ENCODE peak calls at places on chromosomes 2 and 18, in eight cellular contexts. B, J, U, G, Z, O, X and V are unnamed samples. For H3K9me3, the result is how much of the 10 kb centered on the place peaks cover.

GRCh38 chr2:85017436-85018048 is 46.6 kb downstream of the KCMF1 start:
- DNase-seq in Z (no peak), X (no peak), B (no peak), O (no peak), G (no peak), U (no peak), J (no peak), V (no peak)

GRCh38 chr18:44733754-44734465 is 53.2 kb downstream of the SETBP1 start:
- DNase-seq in J (no peak), U (no peak), O (no peak), B (no peak), X (no peak), Z (no peak), G (no peak), V (no peak)

GRCh38 chr2:39530423-39530866 is 93.4 kb upstream of the MAP4K3 start:
- DNase-seq in G (no peak), U (no peak), J (no peak), Z (no peak), X (no peak), B (no peak), O (no peak), V (no peak)

GRCh38 chr2:195604723-195605122 is 52.3 kb upstream of the SLC39A10 start:
- DNase-seq in G (no peak), U (no peak), Z (no peak), X (no peak), B (no peak), O (no peak), J (no peak), V (no peak)

GRCh38 chr2:189191766-189192165 is 12.2 kb upstream of the COL5A2 start:
- DNase-seq in J (no peak), Z (no peak), B (no peak), U (no peak), G (no peak), X (no peak), O (no peak), V (no peak)

GRCh38 chr2:68018727-68019126 is 44.1 kb downstream of the C1D start:
- DNase-seq in B (no peak), J (no peak), Z (no peak), G (no peak), X (no peak), U (no peak), O (no peak), V (no peak)

GRCh38 chr18:73520229-73520628 is 627.4 kb downstream of the FBXO15 start:
- DNase-seq in O (no peak), J (no peak), B (no peak), X (no peak), U (no peak), Z (no peak), G (no peak), V (no peak)

GRCh38 chr2:158325031-158325781 is 131.3 kb downstream of the CCDC148 start:
- DNase-seq in B (no peak), G (no peak), O (no peak), U (no peak), X (no peak), Z (no peak), J (no peak), V (no peak)

GRCh38 chr2:157052685-157053224 is 204.8 kb upstream of the GALNT5 start:
- DNase-seq in X (no peak), G (no peak), Z (no peak), O (no peak), J (peak), U (no peak), B (no peak), V (no peak)

GRCh38 chr2:55133467-55134315 is 83.4 kb upstream of the RTN4 start:
- DNase-seq in U (peak), J (no peak), X (peak), G (peak), Z (no peak), B (peak), O (peak), V (no peak)

GRCh38 chr18:42310956-42311355 is 355.9 kb downstream of the PIK3C3 start:
- DNase-seq in Z (no peak), U (no peak), B (no peak), G (peak), X (no peak), O (no peak), J (no peak), V (no peak)

GRCh38 chr2:230408244-230408842 is 7.7 kb upstream of the SP100 start:
- DNase-seq in X (no peak), Z (no peak), O (no peak), G (no peak), J (no peak), B (peak), U (no peak), V (no peak)

GRCh38 chr2:98460573-98461560 is 16.2 kb downstream of the INPP4A start:
- DNase-seq in J (no peak), B (no peak), Z (no peak), U (no peak), G (no peak), O (peak), X (peak), V (no peak)

GRCh38 chr2:150417278-150417677 is 70.2 kb downstream of the RND3 start:
- DNase-seq in U (no peak), Z (no peak), O (no peak), B (no peak), J (no peak), X (no peak), G (no peak), V (no peak)

GRCh38 chr2:103773884-103774283 is 1012.1 kb downstream of the TMEM182 start:
- DNase-seq in G (no peak), U (no peak), B (no peak), O (no peak), J (no peak), Z (no peak), X (no peak), V (no peak)

GRCh38 chr2:207258191-207258991 is 92.6 kb upstream of the KLF7 start:
- DNase-seq in B (peak), G (peak), Z (peak), X (peak), J (peak), U (no peak), O (peak), V (no peak)

GRCh38 chr2:65296971-65297370 is 69.3 kb downstream of the ACTR2 start:
- DNase-seq in J (no peak), B (no peak), U (no peak), X (no peak), Z (no peak), O (no peak), G (no peak), V (no peak)

GRCh38 chr2:41355794-41356193 is 692.0 kb upstream of the PKDCC start:
- DNase-seq in B (no peak), O (no peak), U (no peak), J (no peak), X (no peak), G (no peak), Z (no peak), V (no peak)

GRCh38 chr2:7430869-7431641 is 513.8 kb downstream of the RNF144A start:
- DNase-seq in O (no peak), X (peak), G (peak), J (no peak), U (peak), Z (peak), B (no peak), V (peak)

GRCh38 chr18:11956371-11957308 is 24.7 kb upstream of the IMPA2 start:
- DNase-seq in O (no peak), X (no peak), J (no peak), Z (no peak), G (no peak), B (no peak), U (peak), V (no peak)

GRCh38 chr2:207008105-207008990 is 69.0 kb downstream of the CPO start:
- DNase-seq in Z (no peak), J (no peak), X (no peak), U (no peak), O (no peak), G (no peak), B (no peak), V (no peak)

GRCh38 chr2:24438106-24438505 is 52.9 kb upstream of the NCOA1 start:
- DNase-seq in O (no peak), B (no peak), X (no peak), U (no peak), Z (no peak), J (no peak), G (no peak), V (no peak)

GRCh38 chr18:58205780-58206160 is 161.7 kb downstream of the NEDD4L start:
- DNase-seq in G (no peak), O (no peak), J (no peak), B (no peak), U (no peak), Z (no peak), X (no peak), V (no peak)

GRCh38 chr2:27211241-27211942 is 449 bp upstream of the ATRAID start:
- DNase-seq in U (no peak), X (peak), J (peak), B (no peak), Z (no peak), G (no peak), O (no peak), V (peak)

GRCh38 chr2:132909427-132909826 is 239.4 kb upstream of the LYPD1 start:
- DNase-seq in X (no peak), J (no peak), G (no peak), Z (no peak), B (no peak), U (no peak), O (no peak), V (no peak)

GRCh38 chr18:79770501-79770815 is 27.3 kb upstream of the KCNG2 start:
- DNase-seq in X (no peak), J (no peak), U (no peak), Z (no peak), B (peak), O (peak), G (no peak), V (peak)

GRCh38 chr2:238635637-238636036 is 208.9 kb downstream of the ASB1 start:
- DNase-seq in U (no peak), Z (no peak), X (no peak), G (no peak), O (peak), B (no peak), J (no peak), V (no peak)

GRCh38 chr2:48341556-48342133 is 188.3 kb upstream of the STON1 start:
- DNase-seq in O (no peak), G (no peak), U (no peak), B (no peak), Z (no peak), J (no peak), X (no peak), V (no peak)

GRCh38 chr2:231250698-231251097 is 52.3 kb downstream of the ARMC9 start:
- DNase-seq in U (no peak), J (no peak), B (no peak), Z (no peak), X (no peak), O (no peak), G (no peak), V (no peak)

GRCh38 chr2:65443509-65444200 is 11.3 kb upstream of the SPRED2 start:
- DNase-seq in G (no peak), Z (no peak), U (no peak), J (no peak), B (no peak), O (no peak), X (no peak), V (no peak)

GRCh38 chr2:128503358-128504241 is 184.9 kb upstream of the HS6ST1 start:
- DNase-seq in O (no peak), U (no peak), B (no peak), Z (no peak), G (no peak), X (no peak), J (no peak), V (no peak)

GRCh38 chr2:172964511-172964910 is 111.1 kb upstream of the MAP3K20 start:
- DNase-seq in X (no peak), B (no peak), G (no peak), Z (no peak), U (no peak), J (no peak), O (no peak), V (no peak)

GRCh38 chr2:60118061-60118460 is 435.4 kb downstream of the BCL11A start:
- DNase-seq in Z (no peak), B (no peak), O (no peak), J (no peak), G (no peak), X (no peak), U (peak), V (no peak)

GRCh38 chr2:60119778-60120177 is 433.7 kb downstream of the BCL11A start:
- DNase-seq in G (no peak), Z (no peak), X (no peak), B (no peak), U (no peak), J (no peak), O (no peak), V (no peak)

GRCh38 chr2:60118917-60119316 is 434.5 kb downstream of the BCL11A start:
- DNase-seq in G (no peak), B (no peak), X (no peak), J (no peak), O (no peak), Z (no peak), U (no peak), V (no peak)

GRCh38 chr2:60116167-60116870 is 437.1 kb downstream of the BCL11A start:
- DNase-seq in X (no peak), B (no peak), J (no peak), G (no peak), U (no peak), O (no peak), Z (no peak), V (no peak)
- H3K4me3 ChIP-seq in X (no peak), B (no peak), J (no peak), G (no peak), U (no peak), O (no peak), Z (no peak), V (no peak)

DNA sequence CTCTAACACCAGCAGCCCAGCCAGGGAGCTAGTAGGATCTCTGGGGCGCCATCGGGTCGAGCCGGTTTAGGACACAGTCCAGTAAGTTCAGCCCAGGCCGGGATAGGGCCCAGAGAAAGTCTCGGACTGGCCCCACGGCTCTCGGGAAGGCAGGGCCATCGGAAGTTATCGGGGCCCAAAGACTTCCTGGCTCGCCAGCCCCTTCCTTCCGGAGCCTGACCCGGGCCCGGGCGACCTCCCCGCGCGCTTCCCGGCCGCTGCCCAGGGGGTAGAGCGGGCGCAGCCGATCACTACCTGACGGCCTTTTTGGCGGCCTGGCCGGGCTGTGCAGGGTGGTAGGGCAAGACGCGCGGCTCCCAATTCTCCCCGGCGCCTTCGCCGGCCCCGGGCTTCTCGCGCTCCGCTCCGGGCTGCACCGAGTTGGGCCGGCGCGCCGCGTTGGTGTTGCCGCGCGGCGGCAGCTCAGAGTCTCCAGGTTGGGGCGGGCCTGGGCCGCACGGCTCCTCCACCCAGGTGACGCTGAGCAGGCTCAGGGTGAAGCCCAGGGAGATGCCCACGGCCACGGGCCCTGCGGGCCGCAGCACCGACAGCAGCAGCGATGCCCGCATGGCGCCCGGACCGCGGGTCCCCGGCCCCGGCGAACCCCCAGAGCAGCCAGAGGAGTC is 546 bp downstream of the CHPF start:
- DNase-seq in Z (no peak), B (no peak), O (no peak), U (peak), G (no peak), J (peak), X (peak), V (peak)
- TF ChIP-seq POLR2A in Z (no peak), B (no peak), O (no peak), U (no peak), G (no peak), J (no peak), X (no peak), V (no peak)

GRCh38 chr2:80737047-80737446 is 432.5 kb upstream of the LRRTM1 start:
- DNase-seq in Z (no peak), U (no peak), G (no peak), B (no peak), X (no peak), O (no peak), J (no peak), V (no peak)
- H3K9me3 ChIP-seq in Z (under half), U (under half), G (under half), B (under half), X (under half), O (under half), J (under half), V (under half)

GRCh38 chr2:79414690-79415089 is 98.2 kb upstream of the CTNNA2 start:
- DNase-seq in Z (no peak), G (no peak), J (no peak), B (no peak), O (no peak), X (no peak), U (no peak), V (no peak)
- H3K4me3 ChIP-seq in Z (no peak), G (no peak), J (no peak), B (no peak), O (no peak), X (no peak), U (no peak), V (no peak)